ENCODE peak calls at places on chromosomes 6 and 20, in eight cellular contexts. Y is uterus, U is K562, S is progenitor cell of endocrine pancreas, Q is fibroblast of lung, I is fibroblast of pulmonary artery, X is H9, M is lower lobe of right lung. R is an unnamed sample.

GRCh38 chr6:105799051-105799450 is 287.1 kb upstream of the PRDM1 start:
- DNase-seq in Q (peak), Y (no peak), S (no peak), X (no peak), M (no peak), U (no peak), I (no peak), R (peak)

GRCh38 chr6:166317261-166318212 is 9.3 kb upstream of the PRR18 start:
- DNase-seq in Q (no peak), X (no peak), U (no peak), S (no peak), M (no peak), I (no peak), Y (no peak), R (no peak)

GRCh38 chr6:92495246-92495645 is 924.1 kb downstream of the EPHA7 start:
- DNase-seq in Y (no peak), Q (peak), S (no peak), X (no peak), M (no peak), U (no peak), I (peak), R (no peak)

GRCh38 chr6:27836783-27837635 is 75.2 kb downstream of the OR2B2 start:
- DNase-seq in U (peak), Q (peak), X (peak), Y (peak), S (no peak), M (peak), I (peak), R (peak)

GRCh38 chr6:160254467-160255312 is 3.9 kb downstream of the SLC22A2 start:
- DNase-seq in M (no peak), Q (no peak), S (peak), Y (no peak), I (no peak), U (no peak), X (no peak), R (no peak)

GRCh38 chr6:49649982-49650381 is 13.3 kb upstream of the RHAG start:
- DNase-seq in M (no peak), S (no peak), U (peak), I (no peak), Y (no peak), X (no peak), Q (no peak), R (no peak)

GRCh38 chr6:162772466-162772865 is 44.7 kb downstream of the PACRG start:
- DNase-seq in Q (no peak), I (no peak), X (no peak), Y (no peak), U (no peak), S (no peak), M (no peak), R (no peak)

GRCh38 chr6:44775121-44775520 is 387.6 kb downstream of the CDC5L start:
- DNase-seq in S (no peak), Y (no peak), Q (no peak), I (no peak), U (no peak), X (no peak), M (no peak), R (no peak)

GRCh38 chr6:31687860-31688693 is 7.2 kb upstream of the LY6G5C start:
- DNase-seq in S (no peak), U (no peak), Y (no peak), X (no peak), M (no peak), Q (no peak), I (no peak), R (no peak)

GRCh38 chr6:31691078-31691463 is 10.2 kb upstream of the LY6G5C start:
- DNase-seq in U (no peak), Y (no peak), X (no peak), M (no peak), S (no peak), Q (no peak), I (no peak), R (no peak)

GRCh38 chr6:31690231-31691077 is 9.6 kb upstream of the LY6G5C start:
- DNase-seq in U (peak), S (no peak), Y (no peak), Q (no peak), M (no peak), I (no peak), X (no peak), R (no peak)

GRCh38 chr6:31691564-31692108 is 10.8 kb upstream of the LY6G5C start:
- DNase-seq in S (no peak), M (no peak), U (peak), Q (no peak), I (no peak), Y (no peak), X (no peak), R (no peak)

DNA sequence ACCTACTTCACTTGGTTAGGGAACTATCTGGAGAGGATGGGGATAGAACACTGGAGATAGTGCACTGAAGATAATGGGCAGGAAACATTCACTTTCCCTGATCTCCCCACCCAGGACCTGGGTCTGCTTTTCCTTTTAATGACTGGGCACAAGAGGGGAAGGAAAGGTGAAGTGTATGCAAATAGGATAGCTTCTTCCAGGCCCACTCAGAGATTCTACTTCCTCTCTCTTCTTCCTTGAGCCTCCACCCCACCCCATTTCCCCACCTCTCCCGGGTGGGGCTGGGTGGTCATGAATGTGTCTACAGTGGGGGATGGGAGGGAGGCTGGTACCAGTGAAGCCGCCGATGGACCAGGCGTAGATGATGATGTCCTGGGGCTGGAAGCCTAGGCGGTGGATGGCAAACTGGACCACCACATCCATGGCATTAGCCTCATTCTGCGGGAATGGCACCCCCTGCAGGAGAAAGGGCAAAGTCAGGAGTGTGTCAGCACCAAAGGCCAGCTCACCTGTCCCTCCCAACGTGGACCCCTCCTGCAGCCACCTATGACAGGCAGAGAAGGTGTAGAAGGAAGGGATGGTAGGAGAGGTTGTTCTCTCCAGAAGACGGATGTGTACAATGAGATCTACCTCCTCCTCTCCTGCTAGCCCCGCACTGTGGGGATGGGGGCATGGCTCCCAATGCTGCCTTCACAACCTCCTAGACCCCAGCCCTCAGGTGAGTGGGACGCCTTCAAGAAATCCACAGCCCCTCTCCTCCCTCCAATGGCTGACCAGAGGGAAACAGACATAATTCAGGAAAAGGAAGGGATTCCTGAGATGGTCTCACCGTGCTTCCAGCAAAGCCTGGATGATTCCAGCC is 8.6 kb upstream of the LY6G5C start:
- DNase-seq in U (peak), Y (no peak), X (peak), M (no peak), I (no peak), Q (no peak), S (no peak), R (no peak)
- TF ChIP-seq CTCF in U (peak), Y (no peak), X (peak), M (peak), I (peak), Q (peak), S (peak), R (peak)

GRCh38 chr6:119040636-119041035 is 37.8 kb downstream of the FAM184A start:
- DNase-seq in U (no peak), S (no peak), X (no peak), M (no peak), I (no peak), Q (no peak), Y (no peak), R (no peak)

GRCh38 chr6:119043265-119043664 is 35.2 kb downstream of the FAM184A start:
- DNase-seq in Y (no peak), I (no peak), S (no peak), X (no peak), U (no peak), M (no peak), Q (no peak), R (no peak)

GRCh38 chr6:119043783-119044182 is 34.7 kb downstream of the FAM184A start:
- DNase-seq in U (no peak), Y (no peak), I (no peak), S (no peak), X (no peak), M (no peak), Q (no peak), R (no peak)

GRCh38 chr6:119040229-119040628 is 38.2 kb downstream of the FAM184A start:
- DNase-seq in M (peak), Q (no peak), Y (no peak), S (no peak), U (no peak), I (no peak), X (no peak), R (no peak)

GRCh38 chr6:119044263-119044662 is 34.2 kb downstream of the FAM184A start:
- DNase-seq in M (no peak), I (no peak), Y (no peak), X (no peak), S (no peak), Q (no peak), U (no peak), R (no peak)
- TF ChIP-seq CTCF in M (no peak), I (no peak), Y (no peak), X (no peak), S (no peak), Q (no peak), U (no peak), R (no peak)

DNA sequence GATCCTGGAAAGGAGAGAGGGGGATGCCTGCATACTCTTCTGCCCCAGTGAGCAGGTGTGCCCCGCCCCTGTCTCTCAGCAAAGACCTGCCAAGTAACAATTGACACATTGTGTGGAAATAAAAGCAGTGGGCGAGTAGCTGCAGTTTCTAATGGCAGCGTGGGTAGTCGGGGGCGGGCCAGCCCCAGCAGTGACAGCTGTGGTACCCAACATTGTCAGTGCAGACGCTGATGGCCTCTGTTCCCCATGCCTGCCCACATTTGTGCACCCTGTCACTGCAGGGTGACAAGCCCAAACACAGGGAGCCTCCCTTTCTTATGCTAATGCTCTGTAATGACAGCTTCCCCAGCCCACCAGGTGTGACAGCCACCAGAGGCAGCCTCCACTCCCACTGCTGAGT is 491.7 kb downstream of the DHX35 start:
- DNase-seq in Q (no peak), X (no peak), Y (no peak), M (no peak), U (no peak), I (no peak), S (no peak), R (no peak)
- TF ChIP-seq CTCF in Q (no peak), X (no peak), Y (no peak), M (no peak), U (no peak), I (no peak), S (no peak), R (no peak)

DNA sequence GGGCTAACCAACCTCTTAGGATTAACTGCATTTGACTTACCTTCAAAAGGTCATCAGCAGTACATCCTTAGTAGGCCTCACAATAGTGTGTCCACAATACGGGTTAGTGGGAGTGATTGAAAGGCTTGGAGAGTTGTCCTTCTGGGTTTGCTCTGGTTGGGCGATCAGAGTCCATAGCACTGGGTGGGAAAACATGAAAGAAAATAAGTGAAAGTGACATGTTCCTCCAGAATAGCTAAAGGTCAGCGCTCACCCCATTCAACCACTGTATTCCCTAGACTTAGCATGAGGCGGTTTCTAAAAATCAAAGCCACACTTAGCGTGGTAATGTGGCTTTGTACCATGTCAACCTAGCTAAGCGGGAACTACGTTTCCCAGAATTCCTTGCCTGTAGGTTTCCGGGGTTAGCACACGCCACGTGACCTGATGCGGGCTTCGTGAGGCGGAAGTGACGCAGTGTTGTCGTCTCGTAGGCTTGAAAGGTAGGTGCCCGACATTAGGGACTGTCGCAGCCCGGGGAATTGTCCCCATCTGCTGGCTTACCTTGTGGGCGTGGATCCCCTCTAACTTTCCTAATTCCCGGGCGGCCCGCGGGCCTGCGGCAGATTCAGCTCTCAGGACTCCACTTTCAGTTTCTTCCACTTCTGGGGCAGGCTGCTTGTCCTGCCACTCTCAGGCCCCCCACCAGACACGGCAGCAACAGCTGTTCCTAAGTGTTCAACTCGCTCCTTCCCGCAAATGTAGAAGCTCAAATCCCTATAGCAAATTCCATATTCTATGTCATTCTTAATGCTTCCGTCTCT is 19.8 kb upstream of the SCP2D1 start:
- DNase-seq in U (peak), M (peak), X (peak), S (peak), Y (peak), Q (peak), I (peak), R (peak)
- TF ChIP-seq CTCF in U (peak), M (no peak), X (peak), S (no peak), Y (no peak), Q (no peak), I (no peak), R (peak)

GRCh38 chr6:63571382-63571882 is 848 bp upstream of the LOC128125822 start:
- DNase-seq in Q (peak), M (no peak), I (no peak), Y (no peak), U (no peak), X (no peak), S (no peak), R (no peak)
- TF ChIP-seq CTCF in Q (no peak), M (no peak), I (no peak), Y (no peak), U (no peak), X (no peak), S (no peak), R (no peak)

DNA sequence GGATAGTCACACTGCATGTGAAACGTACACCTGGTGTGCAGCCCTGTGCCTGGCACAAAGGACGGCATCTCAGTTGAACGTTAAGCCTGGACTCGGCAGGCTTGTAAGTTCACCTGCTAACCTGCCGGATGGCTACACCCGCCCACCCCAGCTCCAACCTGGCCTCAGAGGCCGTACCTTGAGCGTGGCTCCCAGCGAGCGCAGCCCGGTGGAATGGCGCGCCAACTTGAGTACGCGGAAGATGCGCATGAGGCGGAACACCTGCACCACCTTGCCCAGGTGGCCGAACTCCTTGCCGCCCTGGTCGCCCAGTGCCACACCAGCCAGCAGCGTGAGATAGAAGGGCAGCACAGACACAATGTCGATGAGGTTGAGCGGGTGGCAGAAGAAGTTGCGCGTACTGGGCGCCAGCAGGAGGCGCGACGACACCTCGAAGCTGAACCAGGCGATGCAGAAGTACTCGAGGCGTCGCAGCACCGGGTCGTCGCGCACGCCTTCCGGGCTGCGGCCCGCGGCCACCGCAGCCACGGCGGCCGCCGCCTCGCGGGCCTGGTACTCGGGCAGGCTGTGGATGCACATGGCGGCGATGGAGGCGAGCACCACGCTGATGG is 3.3 kb downstream of the KCNS1 start:
- DNase-seq in M (peak), U (no peak), I (peak), Q (peak), X (peak), Y (no peak), S (no peak), R (no peak)
- TF ChIP-seq CTCF in M (peak), U (no peak), I (peak), Q (peak), X (no peak), Y (no peak), S (no peak), R (no peak)

GRCh38 chr6:36908758-36909157 is 23.0 kb downstream of the C6orf89 start:
- DNase-seq in Y (no peak), Q (no peak), S (no peak), M (no peak), X (no peak), I (no peak), U (peak), R (no peak)
- TF ChIP-seq CTCF in Y (no peak), Q (no peak), S (no peak), M (no peak), X (no peak), I (no peak), U (no peak), R (no peak)

DNA sequence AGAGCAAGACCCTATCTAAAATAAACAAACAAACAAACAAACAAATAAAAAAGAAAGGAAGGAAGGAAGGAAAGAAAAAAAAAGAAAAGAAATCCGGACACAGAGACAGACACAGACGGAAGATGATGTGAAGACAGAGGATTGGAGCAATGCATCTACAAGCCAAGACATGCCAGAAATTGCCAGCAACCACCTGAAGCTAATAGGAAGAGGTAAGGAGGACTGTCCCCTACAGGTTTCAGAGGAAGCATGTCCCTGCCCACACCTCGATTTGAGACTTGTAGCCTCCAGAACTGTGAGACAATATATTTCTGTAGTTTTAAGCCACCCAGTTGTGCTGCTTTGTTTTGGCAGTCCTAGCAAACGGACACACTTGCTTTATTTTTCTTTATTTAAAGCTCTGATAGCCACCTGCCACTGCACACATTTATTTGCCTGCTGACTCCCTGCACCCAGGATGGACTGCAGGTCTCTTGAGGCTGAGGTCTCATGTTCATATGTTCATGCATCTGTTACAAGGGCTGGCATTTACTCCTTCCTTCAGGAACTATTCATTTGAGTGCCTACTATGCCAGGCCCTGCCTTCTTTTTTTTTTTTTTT is 20.7 kb upstream of the ZMYND8 start:
- DNase-seq in Y (no peak), S (no peak), Q (no peak), I (no peak), M (no peak), X (no peak), U (no peak), R (no peak)
- TF ChIP-seq CTCF in Y (no peak), S (no peak), Q (no peak), I (no peak), M (no peak), X (no peak), U (no peak), R (no peak)

DNA sequence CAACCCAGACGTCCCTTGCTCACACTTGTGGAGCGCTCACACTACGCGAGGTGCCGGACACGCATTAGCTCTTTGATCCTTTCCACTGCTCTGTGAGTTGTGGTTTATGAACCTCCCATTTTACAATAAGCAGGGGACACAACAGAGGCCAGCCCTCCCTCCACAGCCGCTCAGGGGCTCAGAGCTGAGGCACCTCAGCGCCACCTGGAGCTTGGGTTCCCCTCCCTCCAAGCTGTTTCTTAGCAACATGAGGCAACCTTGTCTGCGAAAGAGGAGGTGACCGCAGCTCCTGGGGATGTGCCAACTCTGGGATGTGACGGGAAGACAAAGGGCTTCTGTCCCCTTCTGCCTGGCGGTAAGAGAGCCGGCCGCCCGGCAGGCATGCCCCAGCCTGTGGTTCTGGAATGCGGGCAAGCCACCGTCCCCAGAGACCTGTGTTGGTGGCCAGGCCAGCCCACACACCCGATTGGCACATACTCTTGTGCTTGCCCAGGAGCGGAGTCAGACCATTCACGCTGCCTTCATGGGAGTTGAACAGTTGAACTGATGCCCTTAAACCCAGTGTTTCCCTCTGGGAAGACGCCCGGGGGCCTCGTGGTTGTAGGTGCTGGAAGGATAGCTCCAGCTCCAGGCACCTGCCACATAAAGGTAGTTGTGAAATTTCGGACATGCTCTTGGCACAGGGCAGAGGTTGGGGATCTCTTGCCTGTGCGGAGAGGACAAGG is 44.5 kb downstream of the RBM38 start:
- DNase-seq in Q (no peak), S (no peak), X (peak), Y (no peak), U (peak), M (peak), I (no peak), R (no peak)
- TF ChIP-seq CTCF in Q (no peak), S (no peak), X (peak), Y (no peak), U (peak), M (no peak), I (no peak), R (no peak)

R was measured in LNCaP clone FGC.